ENCODE peak calls at places on chromosomes 5 and 9, in four cellular contexts. One of them, this sample, is unnamed.

GRCh38 chr5:170138273-170138672 is 32.6 kb downstream of the FOXI1 start:
- DNase-seq in OCI-LY7: no peak
- DNase-seq in fibroblast of lung: no peak
- DNase-seq in H1: no peak
- DNase-seq in this sample: no peak

GRCh38 chr5:38673671-38674071 is 117.2 kb upstream of the LIFR start:
- DNase-seq in H1: no peak
- DNase-seq in fibroblast of lung: no peak
- DNase-seq in OCI-LY7: peak; percentile 12
- DNase-seq in this sample: peak; percentile 4

GRCh38 chr5:178108966-178109365 is 4.4 kb upstream of the N4BP3 start:
- DNase-seq in fibroblast of lung: no peak
- DNase-seq in H1: no peak
- DNase-seq in OCI-LY7: no peak
- DNase-seq in this sample: no peak

GRCh38 chr5:148268556-148268955 is at the start of gene SPINK13:
- DNase-seq in OCI-LY7: no peak
- DNase-seq in H1: no peak
- DNase-seq in fibroblast of lung: peak; percentile 86
- DNase-seq in this sample: peak; percentile 69

GRCh38 chr9:89969156-89969566 is 364.3 kb downstream of the GADD45G start:
- DNase-seq in H1: no peak
- DNase-seq in fibroblast of lung: peak; percentile 77
- DNase-seq in OCI-LY7: no peak
- DNase-seq in this sample: peak; percentile 70

GRCh38 chr5:54651482-54652076 is 134.0 kb downstream of the SNX18 start:
- DNase-seq in OCI-LY7: no peak
- DNase-seq in fibroblast of lung: peak; percentile 65
- DNase-seq in H1: no peak
- DNase-seq in this sample: peak; percentile 83

GRCh38 chr9:109500421-109500974 is 2.4 kb upstream of the PTPN3 start:
- DNase-seq in fibroblast of lung: no peak
- DNase-seq in H1: no peak
- DNase-seq in OCI-LY7: no peak
- DNase-seq in this sample: no peak

GRCh38 chr9:109793196-109793595 is 13.2 kb downstream of the PALM2AKAP2 start:
- DNase-seq in H1: no peak
- DNase-seq in OCI-LY7: no peak
- DNase-seq in fibroblast of lung: peak; percentile 95
- DNase-seq in this sample: peak; percentile 76

GRCh38 chr5:148455055-148455675 is 71.4 kb downstream of the FBXO38 start:
- DNase-seq in OCI-LY7: no peak
- DNase-seq in fibroblast of lung: peak; percentile 44
- DNase-seq in H1: no peak
- DNase-seq in this sample: no peak

GRCh38 chr9:124757589-124757988 is 13.5 kb downstream of the NR6A1 start:
- DNase-seq in fibroblast of lung: no peak
- DNase-seq in OCI-LY7: no peak
- DNase-seq in H1: no peak
- DNase-seq in this sample: no peak

GRCh38 chr9:124758061-124758460 is 13.1 kb downstream of the NR6A1 start:
- DNase-seq in OCI-LY7: no peak
- DNase-seq in fibroblast of lung: no peak
- DNase-seq in H1: no peak
- DNase-seq in this sample: no peak

GRCh38 chr9:124754289-124754688 is 16.8 kb downstream of the NR6A1 start:
- DNase-seq in fibroblast of lung: peak; percentile 36
- DNase-seq in H1: no peak
- DNase-seq in OCI-LY7: peak; percentile 25
- DNase-seq in this sample: no peak

GRCh38 chr9:124755061-124755460 is 16.1 kb downstream of the NR6A1 start:
- DNase-seq in H1: no peak
- DNase-seq in OCI-LY7: no peak
- DNase-seq in fibroblast of lung: no peak
- DNase-seq in this sample: no peak

DNA sequence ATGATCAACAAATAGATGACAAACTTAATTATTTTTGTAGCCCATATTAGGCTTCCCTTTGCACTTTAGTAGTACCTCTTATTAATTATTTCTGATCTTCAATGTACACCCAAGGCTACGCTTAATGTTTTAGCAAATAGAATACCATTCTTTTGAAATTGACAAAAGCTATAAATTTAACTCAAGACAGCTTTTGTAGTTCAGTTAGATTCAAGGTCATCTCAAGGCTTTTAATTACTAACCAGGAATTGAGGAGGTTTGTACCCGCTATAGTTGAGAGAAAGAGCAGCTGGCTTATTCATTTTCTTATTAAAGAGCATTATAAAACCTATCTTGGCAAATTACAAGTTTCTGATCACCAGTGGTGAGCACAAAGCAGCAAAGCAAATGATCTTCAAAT is 15.1 kb downstream of the NR6A1 start:
- DNase-seq in fibroblast of lung: no peak
- DNase-seq in H1: no peak
- DNase-seq in OCI-LY7: no peak
- DNase-seq in this sample: no peak
- H3K79me2 ChIP-seq in fibroblast of lung: no peaks in the 10 kb centered on the region
- H3K79me2 ChIP-seq in H1: no peaks in the 10 kb centered on the region
- H3K79me2 ChIP-seq in OCI-LY7: peaks cover 95% of the 10 kb centered on the region
- H3K79me2 ChIP-seq in this sample: peaks cover 2% of the 10 kb centered on the region

GRCh38 chr5:27733242-27733641 is 694.9 kb upstream of the CDH9 start:
- DNase-seq in fibroblast of lung: no peak
- DNase-seq in OCI-LY7: no peak
- DNase-seq in H1: no peak
- DNase-seq in this sample: no peak

GRCh38 chr5:27727254-27727653 is 688.9 kb upstream of the CDH9 start:
- DNase-seq in OCI-LY7: no peak
- DNase-seq in fibroblast of lung: no peak
- DNase-seq in H1: no peak
- DNase-seq in this sample: no peak
- H3K36me3 ChIP-seq in OCI-LY7: no peaks in the 10 kb centered on the region
- H3K36me3 ChIP-seq in fibroblast of lung: no peaks in the 10 kb centered on the region
- H3K36me3 ChIP-seq in H1: no peaks in the 10 kb centered on the region
- H3K36me3 ChIP-seq in this sample: no peaks in the 10 kb centered on the region

DNA sequence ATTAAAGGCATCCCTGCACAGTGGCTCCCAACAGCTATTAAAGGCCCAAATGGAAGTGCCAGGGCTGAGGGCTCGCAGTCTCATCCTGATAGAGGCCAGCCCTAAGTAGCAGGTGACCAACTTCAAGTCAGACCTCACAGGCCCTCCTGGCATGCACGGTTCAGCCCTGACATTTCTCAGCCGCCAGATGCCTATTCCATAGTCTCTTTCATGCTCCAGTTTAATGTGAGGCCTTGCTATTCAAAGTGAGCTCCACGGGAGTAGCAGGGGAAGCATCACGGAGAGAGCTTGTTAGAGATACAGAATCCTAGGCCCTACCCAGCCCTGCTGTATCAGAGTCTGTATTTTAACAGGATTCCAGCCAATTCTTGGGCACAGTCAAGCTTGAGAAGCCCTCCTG is 11.1 kb downstream of the LHFPL2 start:
- DNase-seq in H1: no peak
- DNase-seq in fibroblast of lung: no peak
- DNase-seq in OCI-LY7: no peak
- DNase-seq in this sample: no peak
- H3K79me2 ChIP-seq in H1: peaks cover 3% of the 10 kb centered on the region
- H3K79me2 ChIP-seq in fibroblast of lung: peaks cover 39% of the 10 kb centered on the region
- H3K79me2 ChIP-seq in OCI-LY7: peaks cover 3% of the 10 kb centered on the region
- H3K79me2 ChIP-seq in this sample: peaks cover 90% of the 10 kb centered on the region

GRCh38 chr5:32598270-32598937 is 13.0 kb downstream of the SUB1 start:
- DNase-seq in H1: no peak
- DNase-seq in OCI-LY7: no peak
- DNase-seq in fibroblast of lung: no peak
- DNase-seq in this sample: no peak

GRCh38 chr5:32600057-32600622 is 14.8 kb downstream of the SUB1 start:
- DNase-seq in OCI-LY7: no peak
- DNase-seq in fibroblast of lung: peak; percentile 92
- DNase-seq in H1: no peak
- DNase-seq in this sample: peak; percentile 25

GRCh38 chr5:32601623-32602295 is 16.4 kb downstream of the SUB1 start:
- DNase-seq in H1: no peak
- DNase-seq in OCI-LY7: no peak
- DNase-seq in fibroblast of lung: no peak
- DNase-seq in this sample: no peak

GRCh38 chr5:32597046-32597629 is 11.8 kb downstream of the SUB1 start:
- DNase-seq in H1: no peak
- DNase-seq in OCI-LY7: no peak
- DNase-seq in fibroblast of lung: no peak
- DNase-seq in this sample: no peak

GRCh38 chr5:32598997-32599549 is 13.7 kb downstream of the SUB1 start:
- DNase-seq in fibroblast of lung: no peak
- DNase-seq in H1: no peak
- DNase-seq in OCI-LY7: no peak
- DNase-seq in this sample: no peak
- H3K36me3 ChIP-seq in fibroblast of lung: peaks cover 3% of the 10 kb centered on the region
- H3K36me3 ChIP-seq in H1: peaks cover 5% of the 10 kb centered on the region
- H3K36me3 ChIP-seq in OCI-LY7: peaks cover 44% of the 10 kb centered on the region
- H3K36me3 ChIP-seq in this sample: peaks cover 43% of the 10 kb centered on the region

DNA sequence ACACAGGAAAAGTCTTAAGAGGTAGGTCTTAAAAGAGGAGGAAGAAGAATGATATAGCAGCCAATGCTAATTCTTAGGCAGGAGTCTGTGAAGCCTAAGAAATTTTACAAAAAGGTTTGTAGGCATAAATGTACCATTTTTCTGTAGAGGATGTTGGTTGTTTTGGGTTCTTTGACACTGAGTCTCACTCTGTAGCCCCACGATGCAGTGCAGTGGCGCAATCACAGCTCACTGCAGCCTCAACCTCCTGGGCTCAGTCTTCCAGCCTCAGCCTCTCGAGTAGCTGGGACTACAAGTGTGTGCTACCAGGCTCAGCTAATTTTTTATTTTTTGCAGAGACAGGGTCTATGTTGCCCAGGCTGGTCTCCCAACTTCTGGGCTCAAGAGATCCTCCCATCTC is 37.7 kb upstream of the RNF38 start:
- DNase-seq in OCI-LY7: no peak
- DNase-seq in H1: no peak
- DNase-seq in fibroblast of lung: no peak
- DNase-seq in this sample: no peak
- H3K79me2 ChIP-seq in OCI-LY7: peaks cover 3% of the 10 kb centered on the region
- H3K79me2 ChIP-seq in H1: no peaks in the 10 kb centered on the region
- H3K79me2 ChIP-seq in fibroblast of lung: no peaks in the 10 kb centered on the region
- H3K79me2 ChIP-seq in this sample: peaks cover 4% of the 10 kb centered on the region

DNA sequence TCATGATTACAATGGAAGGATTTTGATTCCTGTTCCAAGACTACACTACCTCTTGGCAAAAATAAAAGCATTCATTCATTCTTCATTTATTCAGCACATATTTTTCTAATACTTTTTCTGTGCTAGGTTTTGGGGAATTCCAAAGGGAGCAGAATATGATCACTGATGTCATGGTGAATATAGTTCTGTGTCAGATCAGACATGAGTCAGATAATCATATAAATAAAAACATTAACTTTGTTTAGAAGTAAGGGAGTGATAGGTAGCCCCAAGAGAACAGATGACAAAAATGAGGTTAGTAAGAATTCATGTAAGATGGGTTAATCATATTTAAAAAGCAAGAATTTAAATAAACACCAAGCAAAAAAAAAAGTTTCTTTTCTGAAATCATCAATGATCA is 94.1 kb upstream of the RANBP6 start:
- DNase-seq in H1: no peak
- DNase-seq in fibroblast of lung: no peak
- DNase-seq in OCI-LY7: no peak
- DNase-seq in this sample: peak; percentile 47
- H3K36me3 ChIP-seq in H1: no peaks in the 10 kb centered on the region
- H3K36me3 ChIP-seq in fibroblast of lung: no peaks in the 10 kb centered on the region
- H3K36me3 ChIP-seq in OCI-LY7: no peaks in the 10 kb centered on the region
- H3K36me3 ChIP-seq in this sample: no peaks in the 10 kb centered on the region

GRCh38 chr9:92979657-92980056 is 32.3 kb downstream of the FGD3 start:
- DNase-seq in H1: no peak
- DNase-seq in OCI-LY7: no peak
- DNase-seq in fibroblast of lung: no peak
- DNase-seq in this sample: no peak
- H3K79me2 ChIP-seq in H1: no peaks in the 10 kb centered on the region
- H3K79me2 ChIP-seq in OCI-LY7: no peaks in the 10 kb centered on the region
- H3K79me2 ChIP-seq in fibroblast of lung: no peaks in the 10 kb centered on the region
- H3K79me2 ChIP-seq in this sample: no peaks in the 10 kb centered on the region

This sample was measured in mammary epithelial cell.